ENCODE peak calls at places on chromosomes 7 and 10, in five cellular contexts. One of them, this sample, is unnamed.

GRCh38 chr7:45687721-45688120 is 113.6 kb downstream of the ADCY1 start:
- DNase-seq in CD8-positive, alpha-beta T cell: no peak
- DNase-seq in substantia nigra: no peak
- DNase-seq in stomach: no peak
- DNase-seq in esophagus squamous epithelium: no peak
- DNase-seq in this sample: no peak

GRCh38 chr10:522350-522749 is 167.1 kb downstream of the DIP2C start:
- DNase-seq in substantia nigra: no peak
- DNase-seq in CD8-positive, alpha-beta T cell: no peak
- DNase-seq in stomach: no peak
- DNase-seq in esophagus squamous epithelium: no peak
- DNase-seq in this sample: no peak

GRCh38 chr10:96212911-96213310 is 58.5 kb downstream of the BLNK start:
- DNase-seq in substantia nigra: no peak
- DNase-seq in esophagus squamous epithelium: no peak
- DNase-seq in stomach: no peak
- DNase-seq in CD8-positive, alpha-beta T cell: no peak
- DNase-seq in this sample: no peak

GRCh38 chr7:100803398-100804161 is 23.7 kb downstream of the EPHB4 start:
- DNase-seq in substantia nigra: peak; percentile 73
- DNase-seq in stomach: peak; percentile 83
- DNase-seq in CD8-positive, alpha-beta T cell: peak; percentile 38
- DNase-seq in esophagus squamous epithelium: peak; percentile 24
- DNase-seq in this sample: peak; percentile 79

GRCh38 chr10:43372751-43373445 is 1.5 kb downstream of the FXYD4 start:
- DNase-seq in stomach: no peak
- DNase-seq in CD8-positive, alpha-beta T cell: no peak
- DNase-seq in substantia nigra: peak; percentile 44
- DNase-seq in esophagus squamous epithelium: no peak
- DNase-seq in this sample: no peak

GRCh38 chr7:102933763-102934162 is 21.0 kb downstream of the LRRC17 start:
- DNase-seq in CD8-positive, alpha-beta T cell: no peak
- DNase-seq in esophagus squamous epithelium: no peak
- DNase-seq in substantia nigra: peak; percentile 25
- DNase-seq in stomach: peak; percentile 78
- DNase-seq in this sample: peak; percentile 27

GRCh38 chr10:33126118-33126517 is 168.1 kb upstream of the ITGB1 start:
- DNase-seq in CD8-positive, alpha-beta T cell: no peak
- DNase-seq in substantia nigra: no peak
- DNase-seq in esophagus squamous epithelium: no peak
- DNase-seq in stomach: no peak
- DNase-seq in this sample: no peak

GRCh38 chr10:69734797-69735468 is 66.8 kb upstream of the COL13A1 start:
- DNase-seq in substantia nigra: no peak
- DNase-seq in CD8-positive, alpha-beta T cell: no peak
- DNase-seq in stomach: no peak
- DNase-seq in esophagus squamous epithelium: no peak
- DNase-seq in this sample: no peak

GRCh38 chr10:49556723-49557122 is 17.8 kb upstream of the ERCC6 start:
- DNase-seq in stomach: no peak
- DNase-seq in CD8-positive, alpha-beta T cell: no peak
- DNase-seq in esophagus squamous epithelium: no peak
- DNase-seq in substantia nigra: no peak
- DNase-seq in this sample: no peak

GRCh38 chr7:69192134-69192533 is 406.1 kb upstream of the AUTS2 start:
- DNase-seq in CD8-positive, alpha-beta T cell: no peak
- DNase-seq in esophagus squamous epithelium: no peak
- DNase-seq in stomach: no peak
- DNase-seq in substantia nigra: no peak
- DNase-seq in this sample: no peak

GRCh38 chr7:2060701-2061100 is 172.0 kb downstream of the MAD1L1 start:
- DNase-seq in substantia nigra: no peak
- DNase-seq in stomach: no peak
- DNase-seq in CD8-positive, alpha-beta T cell: no peak
- DNase-seq in esophagus squamous epithelium: no peak
- DNase-seq in this sample: no peak

GRCh38 chr10:30438016-30438850 is 4.2 kb downstream of the MAP3K8 start:
- DNase-seq in substantia nigra: no peak
- DNase-seq in CD8-positive, alpha-beta T cell: no peak
- DNase-seq in esophagus squamous epithelium: no peak
- DNase-seq in stomach: no peak
- DNase-seq in this sample: no peak

GRCh38 chr7:1536768-1537630 is 6.5 kb downstream of the MAFK start:
- DNase-seq in stomach: peak; percentile 96
- DNase-seq in CD8-positive, alpha-beta T cell: no peak
- DNase-seq in substantia nigra: peak; percentile 87
- DNase-seq in esophagus squamous epithelium: no peak
- DNase-seq in this sample: peak; percentile 96

GRCh38 chr7:156640949-156641485 is 443 bp downstream of the RNF32 start:
- DNase-seq in esophagus squamous epithelium: no peak
- DNase-seq in stomach: peak; percentile 52
- DNase-seq in CD8-positive, alpha-beta T cell: peak; percentile 49
- DNase-seq in substantia nigra: peak; percentile 28
- DNase-seq in this sample: no peak

GRCh38 chr10:4242561-4243035 is 457.6 kb upstream of the KLF6 start:
- DNase-seq in CD8-positive, alpha-beta T cell: no peak
- DNase-seq in stomach: no peak
- DNase-seq in esophagus squamous epithelium: no peak
- DNase-seq in substantia nigra: no peak
- DNase-seq in this sample: no peak

GRCh38 chr7:517848-518629 is 1.6 kb downstream of the PDGFA start:
- DNase-seq in stomach: peak; percentile 72
- DNase-seq in esophagus squamous epithelium: no peak
- DNase-seq in substantia nigra: peak; percentile 63
- DNase-seq in CD8-positive, alpha-beta T cell: peak; percentile 33
- DNase-seq in this sample: no peak

GRCh38 chr7:137878333-137878961 is 31.7 kb upstream of the DGKI start:
- DNase-seq in CD8-positive, alpha-beta T cell: no peak
- DNase-seq in esophagus squamous epithelium: no peak
- DNase-seq in substantia nigra: no peak
- DNase-seq in stomach: peak; percentile 36
- DNase-seq in this sample: no peak

GRCh38 chr7:156947120-156947843 is 2.2 kb upstream of the NOM1 start:
- DNase-seq in stomach: no peak
- DNase-seq in substantia nigra: peak; percentile 13
- DNase-seq in CD8-positive, alpha-beta T cell: no peak
- DNase-seq in esophagus squamous epithelium: no peak
- DNase-seq in this sample: no peak

GRCh38 chr7:116783666-116784318 is 78.6 kb upstream of the CAPZA2 start:
- DNase-seq in esophagus squamous epithelium: no peak
- DNase-seq in substantia nigra: no peak
- DNase-seq in CD8-positive, alpha-beta T cell: no peak
- DNase-seq in stomach: no peak
- DNase-seq in this sample: no peak

GRCh38 chr10:63765126-63765525 is 243.9 kb downstream of the REEP3 start:
- DNase-seq in substantia nigra: no peak
- DNase-seq in CD8-positive, alpha-beta T cell: no peak
- DNase-seq in stomach: no peak
- DNase-seq in esophagus squamous epithelium: no peak
- DNase-seq in this sample: no peak

GRCh38 chr7:48360574-48360973 is 189.3 kb downstream of the ABCA13 start:
- DNase-seq in substantia nigra: no peak
- DNase-seq in stomach: no peak
- DNase-seq in CD8-positive, alpha-beta T cell: no peak
- DNase-seq in esophagus squamous epithelium: no peak
- DNase-seq in this sample: no peak

GRCh38 chr10:76618171-76618570 is 1019.4 kb downstream of the KCNMA1 start:
- DNase-seq in CD8-positive, alpha-beta T cell: no peak
- DNase-seq in esophagus squamous epithelium: no peak
- DNase-seq in substantia nigra: no peak
- DNase-seq in stomach: no peak
- DNase-seq in this sample: no peak

GRCh38 chr7:155959894-155960293 is 147.6 kb upstream of the SHH start:
- DNase-seq in stomach: peak; percentile 23
- DNase-seq in substantia nigra: no peak
- DNase-seq in CD8-positive, alpha-beta T cell: no peak
- DNase-seq in esophagus squamous epithelium: no peak
- DNase-seq in this sample: no peak

GRCh38 chr10:45229823-45230222 is 85.6 kb downstream of the OR13A1 start:
- DNase-seq in esophagus squamous epithelium: no peak
- DNase-seq in stomach: no peak
- DNase-seq in CD8-positive, alpha-beta T cell: no peak
- DNase-seq in substantia nigra: no peak
- DNase-seq in this sample: no peak

GRCh38 chr10:114375082-114375481 is 29.2 kb downstream of the AFAP1L2 start:
- DNase-seq in substantia nigra: no peak
- DNase-seq in esophagus squamous epithelium: no peak
- DNase-seq in stomach: no peak
- DNase-seq in CD8-positive, alpha-beta T cell: no peak
- DNase-seq in this sample: no peak

GRCh38 chr7:157392256-157393037 is 55.6 kb downstream of the DNAJB6 start:
- DNase-seq in stomach: no peak
- DNase-seq in esophagus squamous epithelium: no peak
- DNase-seq in CD8-positive, alpha-beta T cell: no peak
- DNase-seq in substantia nigra: no peak
- DNase-seq in this sample: no peak

GRCh38 chr10:117926491-117926890 is 120.2 kb downstream of the RAB11FIP2 start:
- DNase-seq in substantia nigra: no peak
- DNase-seq in CD8-positive, alpha-beta T cell: no peak
- DNase-seq in esophagus squamous epithelium: no peak
- DNase-seq in stomach: no peak
- DNase-seq in this sample: no peak

GRCh38 chr7:1081931-1082401 is 5.9 kb upstream of the GPER1 start:
- DNase-seq in esophagus squamous epithelium: no peak
- DNase-seq in stomach: no peak
- DNase-seq in substantia nigra: no peak
- DNase-seq in CD8-positive, alpha-beta T cell: no peak
- DNase-seq in this sample: no peak

GRCh38 chr10:17737021-17737965 is 14.7 kb upstream of the TMEM236 start:
- DNase-seq in substantia nigra: peak; percentile 70
- DNase-seq in stomach: peak; percentile 37
- DNase-seq in CD8-positive, alpha-beta T cell: no peak
- DNase-seq in esophagus squamous epithelium: no peak
- DNase-seq in this sample: no peak

GRCh38 chr7:86904949-86905834 is 154.3 kb downstream of the ELAPOR2 start:
- DNase-seq in stomach: no peak
- DNase-seq in CD8-positive, alpha-beta T cell: no peak
- DNase-seq in esophagus squamous epithelium: no peak
- DNase-seq in substantia nigra: peak; percentile 1
- DNase-seq in this sample: no peak

GRCh38 chr7:42753322-42753721 is 158.5 kb downstream of the C7orf25 start:
- DNase-seq in esophagus squamous epithelium: no peak
- DNase-seq in substantia nigra: no peak
- DNase-seq in CD8-positive, alpha-beta T cell: no peak
- DNase-seq in stomach: no peak
- DNase-seq in this sample: no peak
- H3K27ac ChIP-seq in esophagus squamous epithelium: no peak overlapping the region
- H3K27ac ChIP-seq in substantia nigra: peak overlapping the region; percentile 90
- H3K27ac ChIP-seq in CD8-positive, alpha-beta T cell: no peak overlapping the region
- H3K27ac ChIP-seq in stomach: no peak overlapping the region
- H3K27ac ChIP-seq in this sample: peak overlapping the region; percentile 40

GRCh38 chr10:11082551-11082950 is 64.9 kb downstream of the CELF2 start:
- DNase-seq in esophagus squamous epithelium: no peak
- DNase-seq in substantia nigra: no peak
- DNase-seq in stomach: no peak
- DNase-seq in CD8-positive, alpha-beta T cell: no peak
- DNase-seq in this sample: no peak
- H3K27ac ChIP-seq in esophagus squamous epithelium: no peak overlapping the region
- H3K27ac ChIP-seq in substantia nigra: no peak overlapping the region
- H3K27ac ChIP-seq in stomach: no peak overlapping the region
- H3K27ac ChIP-seq in CD8-positive, alpha-beta T cell: no peak overlapping the region
- H3K27ac ChIP-seq in this sample: no peak overlapping the region

GRCh38 chr10:110864662-110865140 is 7.0 kb upstream of the PDCD4 start:
- DNase-seq in esophagus squamous epithelium: no peak
- DNase-seq in CD8-positive, alpha-beta T cell: peak; percentile 69
- DNase-seq in substantia nigra: peak; percentile 53
- DNase-seq in stomach: no peak
- DNase-seq in this sample: no peak

GRCh38 chr10:110865184-110865803 is 6.4 kb upstream of the PDCD4 start:
- DNase-seq in substantia nigra: no peak
- DNase-seq in CD8-positive, alpha-beta T cell: no peak
- DNase-seq in esophagus squamous epithelium: no peak
- DNase-seq in stomach: no peak
- DNase-seq in this sample: no peak

GRCh38 chr10:110867807-110868465 is 3.8 kb upstream of the PDCD4 start:
- DNase-seq in stomach: no peak
- DNase-seq in CD8-positive, alpha-beta T cell: no peak
- DNase-seq in esophagus squamous epithelium: no peak
- DNase-seq in substantia nigra: no peak
- DNase-seq in this sample: no peak

GRCh38 chr10:110863956-110864355 is 7.8 kb upstream of the PDCD4 start:
- DNase-seq in stomach: no peak
- DNase-seq in CD8-positive, alpha-beta T cell: no peak
- DNase-seq in substantia nigra: no peak
- DNase-seq in esophagus squamous epithelium: no peak
- DNase-seq in this sample: no peak

DNA sequence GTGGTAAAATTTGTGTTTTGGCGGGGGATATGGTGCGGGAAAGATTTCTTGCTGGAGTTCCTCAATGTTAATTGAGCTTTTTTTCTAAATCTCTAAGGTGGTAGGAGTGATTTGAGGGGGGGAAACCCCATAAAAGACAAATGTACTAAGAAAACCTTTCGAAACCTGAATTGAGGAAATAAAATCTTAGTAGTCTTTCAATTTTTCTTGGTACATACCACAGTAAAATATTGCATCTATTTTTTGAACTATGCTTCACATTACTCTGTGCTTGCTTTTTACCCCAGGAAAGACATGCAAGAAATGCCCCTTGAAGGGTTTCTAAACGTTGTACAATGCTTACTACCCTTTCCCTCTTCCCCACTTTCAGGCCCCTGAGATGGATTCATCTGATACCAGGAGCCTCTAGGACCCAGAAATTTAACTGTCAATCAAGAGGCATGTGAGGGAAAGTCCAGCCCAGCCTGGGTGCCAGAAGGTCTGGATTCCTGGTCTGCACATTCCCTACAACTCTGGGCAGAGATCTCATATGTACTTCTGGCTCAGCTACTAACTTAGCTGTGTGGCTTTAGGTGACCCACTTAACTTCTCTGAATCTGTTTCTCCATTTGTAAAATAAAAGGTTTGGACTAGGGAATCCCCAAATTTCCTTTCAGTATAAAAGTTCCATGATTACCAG is 5.8 kb upstream of the PDCD4 start:
- DNase-seq in esophagus squamous epithelium: no peak
- DNase-seq in CD8-positive, alpha-beta T cell: no peak
- DNase-seq in stomach: no peak
- DNase-seq in substantia nigra: no peak
- DNase-seq in this sample: no peak
- H3K27ac ChIP-seq in esophagus squamous epithelium: peak overlapping the region; percentile 88
- H3K27ac ChIP-seq in CD8-positive, alpha-beta T cell: peak overlapping the region; percentile 77
- H3K27ac ChIP-seq in stomach: peak overlapping the region; percentile 98
- H3K27ac ChIP-seq in substantia nigra: no peak overlapping the region
- H3K27ac ChIP-seq in this sample: peak overlapping the region; percentile 85

GRCh38 chr10:8873310-8873709 is 818.8 kb downstream of the GATA3 start:
- DNase-seq in substantia nigra: no peak
- DNase-seq in stomach: no peak
- DNase-seq in CD8-positive, alpha-beta T cell: no peak
- DNase-seq in esophagus squamous epithelium: no peak
- DNase-seq in this sample: no peak

GRCh38 chr10:8874268-8874667 is 819.8 kb downstream of the GATA3 start:
- DNase-seq in esophagus squamous epithelium: no peak
- DNase-seq in stomach: no peak
- DNase-seq in CD8-positive, alpha-beta T cell: no peak
- DNase-seq in substantia nigra: no peak
- DNase-seq in this sample: no peak

GRCh38 chr10:8876171-8876570 is 821.7 kb downstream of the GATA3 start:
- DNase-seq in esophagus squamous epithelium: no peak
- DNase-seq in substantia nigra: no peak
- DNase-seq in stomach: no peak
- DNase-seq in CD8-positive, alpha-beta T cell: no peak
- DNase-seq in this sample: no peak

GRCh38 chr10:8874972-8875371 is 820.5 kb downstream of the GATA3 start:
- DNase-seq in stomach: no peak
- DNase-seq in CD8-positive, alpha-beta T cell: no peak
- DNase-seq in substantia nigra: no peak
- DNase-seq in esophagus squamous epithelium: no peak
- DNase-seq in this sample: no peak
- H3K27ac ChIP-seq in stomach: no peak overlapping the region
- H3K27ac ChIP-seq in CD8-positive, alpha-beta T cell: no peak overlapping the region
- H3K27ac ChIP-seq in substantia nigra: no peak overlapping the region
- H3K27ac ChIP-seq in esophagus squamous epithelium: no peak overlapping the region
- H3K27ac ChIP-seq in this sample: no peak overlapping the region

This sample was measured in breast epithelium.